ENCODE peak calls at places on chromosomes 13 and 19, in four cellular contexts. A is AG04450; Q is lower leg skin; O is CD4-positive, alpha-beta T cell. P is an unnamed sample.

GRCh38 chr19:10544242-10544752 is 593 bp downstream of the ATG4D start:
- DNase-seq in O (no peak), Q (no peak), A (no peak), P (no peak)

GRCh38 chr19:50952890-50953289 is at the start of gene KLK5:
- DNase-seq in A (no peak), O (no peak), Q (no peak), P (no peak)

GRCh38 chr13:82165396-82166174 is 1716.7 kb downstream of the SLITRK1 start:
- DNase-seq in A (no peak), O (no peak), Q (no peak), P (no peak)

GRCh38 chr13:39379118-39379517 is 223.9 kb downstream of the LHFPL6 start:
- DNase-seq in O (no peak), A (no peak), Q (no peak), P (no peak)

GRCh38 chr19:1213391-1214286 is 8.1 kb downstream of the STK11 start:
- DNase-seq in A (no peak), O (peak), Q (peak), P (peak)

GRCh38 chr13:29901714-29902631 is 51.6 kb upstream of the UBL3 start:
- DNase-seq in O (peak), A (peak), Q (no peak), P (no peak)

GRCh38 chr19:44626067-44626624 is 12.8 kb downstream of the IGSF23 start:
- DNase-seq in Q (no peak), O (no peak), A (peak), P (no peak)

GRCh38 chr19:7988307-7988706 is 17.1 kb downstream of the ELAVL1 start:
- DNase-seq in A (no peak), O (no peak), Q (no peak), P (no peak)

GRCh38 chr13:50779443-50780200 is 63.9 kb downstream of the DLEU7 start:
- DNase-seq in A (no peak), O (no peak), Q (no peak), P (no peak)

GRCh38 chr13:97387487-97388353 is 46.2 kb upstream of the RAP2A start:
- DNase-seq in Q (no peak), A (no peak), O (no peak), P (no peak)

GRCh38 chr13:112974676-112975075 is 5.7 kb downstream of the MCF2L start:
- DNase-seq in O (no peak), Q (no peak), A (no peak), P (no peak)

GRCh38 chr13:113926301-113926761 is 47.5 kb downstream of the C13orf46 start:
- DNase-seq in O (no peak), Q (no peak), A (no peak), P (peak)

GRCh38 chr19:10776900-10777650 is 58.9 kb downstream of the TMED1 start:
- DNase-seq in O (no peak), Q (no peak), A (no peak), P (no peak)

GRCh38 chr19:1170938-1171754 is 2.9 kb downstream of the SBNO2 start:
- DNase-seq in A (no peak), Q (no peak), O (no peak), P (no peak)

GRCh38 chr19:18120127-18120526 is 22.5 kb downstream of the MAST3 start:
- DNase-seq in O (no peak), Q (no peak), A (no peak), P (no peak)

GRCh38 chr19:50667759-50668231 is 18.6 kb downstream of the C19orf81 start:
- DNase-seq in Q (no peak), O (no peak), A (no peak), P (no peak)

GRCh38 chr19:1264801-1265610 is 4.1 kb upstream of the CIRBP start:
- DNase-seq in O (no peak), Q (no peak), A (no peak), P (no peak)

GRCh38 chr19:49126575-49126974 is 7.2 kb downstream of the PPFIA3 start:
- DNase-seq in O (no peak), Q (no peak), A (no peak), P (no peak)

GRCh38 chr13:52414963-52415362 is 9.0 kb upstream of the THSD1 start:
- DNase-seq in O (no peak), A (no peak), Q (no peak), P (no peak)

GRCh38 chr13:49739498-49740187 is 48.4 kb upstream of the EBPL start:
- DNase-seq in O (no peak), A (no peak), Q (no peak), P (no peak)

GRCh38 chr19:46634045-46634655 is 1.9 kb downstream of the GNG8 start:
- DNase-seq in Q (peak), A (no peak), O (peak), P (peak)

GRCh38 chr13:22801402-22802003 is 379.3 kb upstream of the SGCG start:
- DNase-seq in O (no peak), Q (no peak), A (no peak), P (no peak)
- TF ChIP-seq CTCF in O (no peak), Q (no peak), A (no peak), P (peak)

DNA sequence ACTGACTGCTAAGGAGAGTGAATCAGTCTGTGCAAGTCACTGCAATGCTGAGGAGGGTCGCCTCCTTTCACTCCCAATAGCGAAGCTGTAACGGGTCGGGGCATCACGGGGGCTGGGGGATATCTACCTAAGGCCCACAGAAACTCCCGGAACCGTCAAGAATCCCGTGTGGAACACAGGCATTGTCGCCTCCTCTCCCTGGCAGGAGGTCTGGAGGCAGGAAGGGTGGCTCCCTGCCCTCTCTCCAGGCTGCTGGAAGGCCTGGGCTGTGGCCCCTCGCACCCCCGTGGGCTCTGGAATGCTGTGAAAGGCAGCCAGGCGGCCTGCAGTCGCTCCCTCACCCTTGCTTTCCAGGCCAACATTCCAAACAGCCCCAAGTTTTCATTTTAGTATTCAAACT is 109.4 kb downstream of the CRYL1 start:
- DNase-seq in O (no peak), Q (no peak), A (no peak), P (no peak)
- TF ChIP-seq CTCF in O (no peak), Q (no peak), A (no peak), P (no peak)

DNA sequence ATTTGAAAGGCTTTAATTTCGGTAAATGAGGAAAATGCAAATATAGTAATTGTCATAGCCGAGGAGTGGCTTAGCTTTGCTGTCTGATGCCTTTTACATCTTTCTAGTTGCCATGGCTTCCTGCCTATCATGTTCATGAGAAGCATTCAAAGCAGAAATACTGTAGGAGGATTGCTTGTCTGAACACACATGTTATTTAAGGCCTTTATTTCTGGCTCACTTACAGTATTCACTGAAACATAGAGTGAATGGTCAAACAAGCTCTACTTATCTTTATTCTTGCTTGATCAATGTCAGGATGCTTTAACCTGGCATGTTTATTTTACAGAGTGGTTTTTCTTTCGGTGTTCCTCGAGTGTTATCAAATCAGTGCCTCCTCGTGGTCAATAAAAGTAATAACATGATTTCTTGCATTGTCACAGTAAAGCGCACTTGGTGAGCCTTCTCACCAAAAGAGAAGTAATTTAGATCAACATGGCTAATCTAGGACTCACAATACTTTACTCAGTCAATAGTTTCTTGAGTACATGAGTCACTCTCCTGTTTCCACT is 73.5 kb upstream of the PCDH17 start:
- DNase-seq in A (no peak), O (no peak), Q (no peak), P (no peak)
- TF ChIP-seq CTCF in A (no peak), O (no peak), Q (no peak), P (peak)

GRCh38 chr19:30209617-30210600 is 162.3 kb upstream of the ZNF536 start:
- DNase-seq in O (no peak), A (no peak), Q (peak), P (no peak)
- TF ChIP-seq CTCF in O (no peak), A (no peak), Q (no peak), P (no peak)